ENCODE peak calls at places on chromosomes 6 and 20, in five cellular contexts. X, W, I, V and U are unnamed samples.

GRCh38 chr20:64216910-64217309 is 38.6 kb upstream of the PCMTD2 start:
- DNase-seq in V (no peak), W (no peak), X (no peak), I (no peak), U (no peak)

GRCh38 chr20:36010745-36011326 is 42.4 kb downstream of the CNBD2 start:
- DNase-seq in I (no peak), W (no peak), X (peak; percentile 47), V (no peak), U (no peak)

GRCh38 chr6:150418825-150419594 is 50.2 kb downstream of the IYD start:
- DNase-seq in I (peak; percentile 32), X (peak; percentile 72), V (peak; percentile 65), W (peak; percentile 93), U (peak; percentile 54)

GRCh38 chr20:10469599-10469998 is 34.5 kb downstream of the SLX4IP start:
- DNase-seq in V (peak; percentile 92), W (peak; percentile 96), X (peak; percentile 62), I (no peak), U (peak; percentile 44)

GRCh38 chr6:148749678-148750077 is 2.8 kb downstream of the UST start:
- DNase-seq in V (no peak), W (no peak), X (no peak), I (no peak), U (no peak)

GRCh38 chr20:32110173-32110704 is 725 bp downstream of the TM9SF4 start:
- DNase-seq in X (no peak), I (no peak), V (no peak), W (peak; percentile 28), U (no peak)

GRCh38 chr6:48036316-48036715 is 74.7 kb downstream of the PTCHD4 start:
- DNase-seq in X (no peak), V (peak; percentile 86), W (no peak), I (no peak), U (no peak)

GRCh38 chr6:6875818-6876470 is 231.8 kb upstream of the RREB1 start:
- DNase-seq in W (peak; percentile 40), V (peak; percentile 79), X (no peak), I (no peak), U (peak; percentile 83)

GRCh38 chr6:27294409-27294808 is 17.7 kb downstream of the POM121L2 start:
- DNase-seq in W (no peak), I (no peak), V (no peak), X (no peak), U (no peak)

GRCh38 chr6:7910654-7911344 is at the start of gene TXNDC5:
- DNase-seq in V (peak; percentile 60), I (peak; percentile 58), X (peak; percentile 88), W (peak; percentile 81), U (peak; percentile 82)

GRCh38 chr6:135540207-135540877 is 42.8 kb upstream of the AHI1 start:
- DNase-seq in I (no peak), X (peak; percentile 2), W (peak; percentile 19), V (peak; percentile 68), U (no peak)

GRCh38 chr20:63316502-63316921 is 23.5 kb downstream of the COL20A1 start:
- DNase-seq in I (no peak), W (no peak), V (no peak), X (no peak), U (no peak)

GRCh38 chr6:155260686-155261085 is 3.1 kb upstream of the CLDN20 start:
- DNase-seq in V (no peak), I (no peak), X (no peak), W (peak; percentile 17), U (no peak)

GRCh38 chr6:7108196-7108963 is 619 bp downstream of the RREB1 start:
- DNase-seq in W (peak; percentile 71), X (peak; percentile 81), V (peak; percentile 47), I (peak; percentile 38), U (peak; percentile 62)

GRCh38 chr6:106906227-106906626 is 68.3 kb downstream of the CD24 start:
- DNase-seq in X (no peak), W (no peak), V (no peak), I (no peak), U (no peak)

GRCh38 chr6:6803180-6803978 is 214.9 kb downstream of the LY86 start:
- DNase-seq in X (no peak), I (no peak), V (no peak), W (no peak), U (peak; percentile 97)

GRCh38 chr6:138647006-138647405 is 126.6 kb upstream of the CCDC28A start:
- DNase-seq in V (peak; percentile 64), X (no peak), I (no peak), W (peak; percentile 75), U (no peak)

GRCh38 chr6:43089467-43089866 is 13.4 kb downstream of the PTK7 start:
- DNase-seq in W (no peak), X (no peak), V (no peak), I (no peak), U (no peak)

GRCh38 chr20:1952737-1953530 is 40.9 kb downstream of the PDYN start:
- DNase-seq in I (no peak), V (no peak), X (no peak), W (peak; percentile 90), U (no peak)

GRCh38 chr6:125009578-125009977 is 47.3 kb downstream of the RNF217 start:
- DNase-seq in X (no peak), V (peak; percentile 50), W (no peak), I (no peak), U (no peak)

GRCh38 chr6:14880052-14880451 is 365.8 kb upstream of the JARID2 start:
- DNase-seq in I (no peak), V (no peak), W (no peak), X (no peak), U (no peak)

GRCh38 chr6:74891358-74891811 is 314.5 kb downstream of the COL12A1 start:
- DNase-seq in X (no peak), I (no peak), W (no peak), V (peak; percentile 98), U (no peak)

GRCh38 chr6:43396408-43397149 is 27.1 kb upstream of the ZNF318 start:
- DNase-seq in V (no peak), W (no peak), X (no peak), I (no peak), U (peak; percentile 22)

GRCh38 chr20:51468636-51469035 is 73.9 kb downstream of the NFATC2 start:
- DNase-seq in I (no peak), W (no peak), X (no peak), V (no peak), U (no peak)

GRCh38 chr6:109454483-109455160 is 950 bp downstream of the MICAL1 start:
- DNase-seq in W (peak; percentile 21), X (no peak), V (peak; percentile 26), I (peak; percentile 60), U (no peak)

GRCh38 chr6:68226460-68226859 is 408.6 kb upstream of the ADGRB3 start:
- DNase-seq in I (no peak), V (peak; percentile 17), W (peak; percentile 64), X (peak; percentile 23), U (no peak)
- TF ChIP-seq CTCF in I (no peak), V (peak; percentile 11), W (peak; percentile 74), X (peak; percentile 48), U (no peak)

GRCh38 chr20:34562643-34563042 is 4.1 kb downstream of the MAP1LC3A start:
- DNase-seq in V (peak; percentile 10), I (no peak), X (no peak), W (no peak), U (no peak)
- H3K27ac ChIP-seq in V (no peak overlapping the region), I (no peak overlapping the region), X (no peak overlapping the region), W (no peak overlapping the region), U (peak overlapping the region; percentile 74)

GRCh38 chr6:32969685-32970412 is 1.5 kb downstream of the BRD2 start:
- DNase-seq in V (peak; percentile 97), X (peak; percentile 79), I (peak; percentile 61), W (peak; percentile 97), U (peak; percentile 79)

GRCh38 chr6:32970413-32971244 is 2.2 kb downstream of the BRD2 start:
- DNase-seq in I (peak; percentile 77), W (peak; percentile 92), X (peak; percentile 91), V (peak; percentile 92), U (peak; percentile 69)

GRCh38 chr6:32968093-32968769 is at the start of gene BRD2:
- DNase-seq in I (peak; percentile 97), X (peak; percentile 97), V (peak; percentile 97), W (peak; percentile 98), U (peak; percentile 93)

GRCh38 chr6:32967151-32968091 is 973 bp upstream of the BRD2 start:
- DNase-seq in X (no peak), W (peak; percentile 65), V (peak; percentile 61), I (no peak), U (no peak)

GRCh38 chr6:32968770-32969684 is 633 bp downstream of the BRD2 start:
- DNase-seq in W (peak; percentile 89), I (peak; percentile 69), V (peak; percentile 89), X (peak; percentile 80), U (peak; percentile 91)
- TF ChIP-seq CTCF in W (peak; percentile 17), I (no peak), V (peak; percentile 31), X (peak; percentile 27), U (no peak)

GRCh38 chr20:3092611-3093379 is 8.3 kb upstream of the AVP start:
- DNase-seq in I (peak; percentile 51), X (no peak), V (no peak), W (no peak), U (no peak)
- H3K27ac ChIP-seq in I (peak overlapping the region; percentile 86), X (no peak overlapping the region), V (no peak overlapping the region), W (no peak overlapping the region), U (no peak overlapping the region)

GRCh38 chr6:118134257-118134656 is 227.2 kb downstream of the SLC35F1 start:
- DNase-seq in W (no peak), V (peak; percentile 4), X (no peak), I (no peak), U (no peak)
- TF ChIP-seq CTCF in W (no peak), V (no peak), X (no peak), I (no peak), U (no peak)

GRCh38 chr20:37529214-37529967 is 1.7 kb upstream of the BLCAP start:
- DNase-seq in V (no peak), I (no peak), X (no peak), W (no peak), U (no peak)
- H3K27ac ChIP-seq in V (no peak overlapping the region), I (no peak overlapping the region), X (no peak overlapping the region), W (no peak overlapping the region), U (peak overlapping the region; percentile 8)